ENCODE peak calls at places on chromosome 12, in five cellular contexts. H, J, N, L and E are unnamed samples.

GRCh38 chr12:28776913-28777312 is 372.2 kb upstream of the FAR2 start:
- DNase-seq in J (no peak), H (no peak), N (no peak), L (no peak), E (no peak)

GRCh38 chr12:39047539-39048078 is 142.2 kb upstream of the CPNE8 start:
- DNase-seq in J (no peak), L (no peak), N (no peak), H (no peak), E (no peak)

GRCh38 chr12:102888511-102888910 is 28.5 kb downstream of the PAH start:
- DNase-seq in J (no peak), L (no peak), N (no peak), H (no peak), E (no peak)

GRCh38 chr12:8675471-8676083 is 13.0 kb upstream of the MFAP5 start:
- DNase-seq in H (no peak), L (no peak), J (no peak), N (no peak), E (no peak)

GRCh38 chr12:68837215-68837614 is 29.2 kb downstream of the MDM2 start:
- DNase-seq in J (no peak), N (no peak), L (no peak), H (no peak), E (no peak)

GRCh38 chr12:3928538-3929220 is 55.5 kb upstream of the PARP11 start:
- DNase-seq in N (no peak), L (no peak), H (no peak), J (peak; percentile 11), E (no peak)

GRCh38 chr12:124778411-124778810 is 85.3 kb downstream of the SCARB1 start:
- DNase-seq in J (no peak), N (no peak), L (no peak), H (no peak), E (no peak)

GRCh38 chr12:46675736-46676135 is 150.1 kb downstream of the SLC38A4 start:
- DNase-seq in J (no peak), H (peak; percentile 29), N (no peak), L (peak; percentile 33), E (peak; percentile 54)

GRCh38 chr12:77339610-77340009 is 274.2 kb upstream of the E2F7 start:
- DNase-seq in J (no peak), H (no peak), N (no peak), L (no peak), E (peak; percentile 19)

GRCh38 chr12:87667378-87667777 is 361.8 kb downstream of the C12orf50 start:
- DNase-seq in H (no peak), J (no peak), N (no peak), L (peak; percentile 55), E (peak; percentile 55)

GRCh38 chr12:88925370-88925915 is 345.2 kb upstream of the KITLG start:
- DNase-seq in J (no peak), L (no peak), N (no peak), H (no peak), E (no peak)

GRCh38 chr12:47991106-47991550 is 13.1 kb downstream of the COL2A1 start:
- DNase-seq in L (no peak), H (no peak), N (no peak), J (no peak), E (no peak)

GRCh38 chr12:27330846-27331245 is 1.8 kb upstream of the BMAL2 start:
- DNase-seq in L (no peak), J (no peak), N (no peak), H (no peak), E (peak; percentile 64)

GRCh38 chr12:57116580-57117281 is 5.6 kb upstream of the STAT6 start:
- DNase-seq in H (no peak), N (no peak), J (no peak), L (no peak), E (no peak)

GRCh38 chr12:111819191-111820158 is 22.6 kb upstream of the MAPKAPK5 start:
- DNase-seq in N (no peak), J (no peak), H (peak; percentile 64), L (no peak), E (peak; percentile 60)

GRCh38 chr12:38157274-38157932 is 159.2 kb upstream of the ALG10B start:
- DNase-seq in H (no peak), N (no peak), J (no peak), L (no peak), E (no peak)

GRCh38 chr12:59121466-59121865 is 201.2 kb upstream of the LRIG3 start:
- DNase-seq in J (no peak), H (no peak), L (no peak), N (no peak), E (no peak)

GRCh38 chr12:116837082-116837481 is 44.2 kb downstream of the HRK start:
- DNase-seq in N (no peak), H (no peak), J (no peak), L (no peak), E (no peak)

GRCh38 chr12:107461222-107461980 is 224.2 kb upstream of the PWP1 start:
- DNase-seq in N (no peak), L (no peak), H (no peak), J (no peak), E (peak; percentile 75)

GRCh38 chr12:124578445-124578844 is 11.0 kb upstream of the NCOR2 start:
- DNase-seq in L (no peak), J (no peak), H (no peak), N (no peak), E (no peak)

GRCh38 chr12:92539966-92540791 is 162.6 kb upstream of the PLEKHG7 start:
- DNase-seq in J (no peak), L (no peak), N (no peak), H (no peak), E (no peak)

GRCh38 chr12:51062631-51063397 is 14.7 kb downstream of the LETMD1 start:
- DNase-seq in H (no peak), J (no peak), N (no peak), L (no peak), E (no peak)

GRCh38 chr12:121582583-121583333 is 1.9 kb upstream of the KDM2B start:
- DNase-seq in J (no peak), H (no peak), L (no peak), N (no peak), E (no peak)

GRCh38 chr12:108430245-108430644 is 84.8 kb upstream of the FICD start:
- DNase-seq in H (no peak), N (no peak), J (no peak), L (no peak), E (peak; percentile 14)

GRCh38 chr12:105738036-105738435 is 400.7 kb downstream of the NUAK1 start:
- DNase-seq in H (peak; percentile 12), L (no peak), J (no peak), N (no peak), E (peak; percentile 8)
- H3K4me3 ChIP-seq in H (no peak overlapping the region), L (no peak overlapping the region), J (no peak overlapping the region), N (no peak overlapping the region), E (no peak overlapping the region)

GRCh38 chr12:118315821-118316220 is 56.9 kb downstream of the TAOK3 start:
- DNase-seq in J (no peak), L (no peak), N (no peak), H (no peak), E (no peak)

GRCh38 chr12:118310320-118310719 is 62.4 kb downstream of the TAOK3 start:
- DNase-seq in H (no peak), N (no peak), L (no peak), J (no peak), E (no peak)

GRCh38 chr12:118311666-118312065 is 61.0 kb downstream of the TAOK3 start:
- DNase-seq in N (no peak), L (no peak), J (no peak), H (no peak), E (no peak)

GRCh38 chr12:118317729-118318128 is 55.0 kb downstream of the TAOK3 start:
- DNase-seq in J (no peak), N (no peak), H (no peak), L (no peak), E (no peak)

DNA sequence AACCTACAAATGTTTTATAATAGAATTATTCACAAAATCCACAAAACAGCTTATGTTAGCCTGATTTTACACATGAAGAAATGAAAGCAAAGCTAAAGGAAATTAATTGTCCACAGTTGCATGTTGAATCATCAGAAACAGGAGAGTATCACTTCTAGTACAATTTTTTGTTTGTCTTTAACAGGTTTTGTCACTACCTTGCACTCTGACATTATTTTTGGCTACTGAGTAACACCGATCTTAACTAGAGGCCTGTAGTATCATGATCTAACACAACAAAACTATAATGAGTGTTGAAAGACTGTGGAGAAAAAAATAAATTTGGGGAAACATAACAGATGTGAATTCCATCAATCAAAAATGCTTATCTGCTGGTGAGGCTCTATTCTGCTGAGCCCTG is 60.1 kb downstream of the TAOK3 start:
- DNase-seq in L (no peak), H (no peak), N (no peak), J (no peak), E (peak; percentile 54)
- TF ChIP-seq CTCF in L (no peak), H (no peak), N (no peak), J (no peak), E (no peak)

GRCh38 chr12:95723693-95724384 is 66.7 kb downstream of the NTN4 start:
- DNase-seq in J (no peak), L (peak; percentile 23), H (no peak), N (no peak), E (no peak)

GRCh38 chr12:95730457-95730856 is 60.1 kb downstream of the NTN4 start:
- DNase-seq in N (no peak), J (no peak), H (no peak), L (no peak), E (no peak)

GRCh38 chr12:95721320-95721719 is 69.2 kb downstream of the NTN4 start:
- DNase-seq in H (no peak), L (peak; percentile 53), J (no peak), N (no peak), E (peak; percentile 90)

GRCh38 chr12:95726903-95727302 is 63.7 kb downstream of the NTN4 start:
- DNase-seq in J (no peak), N (no peak), H (no peak), L (no peak), E (no peak)

DNA sequence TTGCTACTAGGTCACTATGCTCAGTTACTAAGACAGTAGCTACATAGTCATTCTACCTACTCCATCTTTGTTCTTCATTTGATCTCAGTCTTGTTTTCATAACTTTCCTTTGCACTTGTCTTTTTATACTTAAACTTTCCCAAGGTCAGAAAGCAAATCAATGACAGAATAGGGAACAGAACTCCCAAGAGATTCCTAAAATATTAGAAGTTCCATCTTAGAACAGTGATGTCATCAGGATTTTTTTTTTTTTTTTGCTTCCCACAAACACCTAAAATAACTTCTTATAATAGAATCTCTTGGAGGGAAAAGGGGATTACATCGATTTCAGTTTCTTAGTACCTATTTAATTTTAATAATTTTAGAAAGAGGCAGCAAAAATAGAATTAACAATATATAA is 65.8 kb downstream of the NTN4 start:
- DNase-seq in H (no peak), L (no peak), N (no peak), J (no peak), E (no peak)
- H3K4me3 ChIP-seq in H (no peak overlapping the region), L (no peak overlapping the region), N (no peak overlapping the region), J (no peak overlapping the region), E (no peak overlapping the region)

DNA sequence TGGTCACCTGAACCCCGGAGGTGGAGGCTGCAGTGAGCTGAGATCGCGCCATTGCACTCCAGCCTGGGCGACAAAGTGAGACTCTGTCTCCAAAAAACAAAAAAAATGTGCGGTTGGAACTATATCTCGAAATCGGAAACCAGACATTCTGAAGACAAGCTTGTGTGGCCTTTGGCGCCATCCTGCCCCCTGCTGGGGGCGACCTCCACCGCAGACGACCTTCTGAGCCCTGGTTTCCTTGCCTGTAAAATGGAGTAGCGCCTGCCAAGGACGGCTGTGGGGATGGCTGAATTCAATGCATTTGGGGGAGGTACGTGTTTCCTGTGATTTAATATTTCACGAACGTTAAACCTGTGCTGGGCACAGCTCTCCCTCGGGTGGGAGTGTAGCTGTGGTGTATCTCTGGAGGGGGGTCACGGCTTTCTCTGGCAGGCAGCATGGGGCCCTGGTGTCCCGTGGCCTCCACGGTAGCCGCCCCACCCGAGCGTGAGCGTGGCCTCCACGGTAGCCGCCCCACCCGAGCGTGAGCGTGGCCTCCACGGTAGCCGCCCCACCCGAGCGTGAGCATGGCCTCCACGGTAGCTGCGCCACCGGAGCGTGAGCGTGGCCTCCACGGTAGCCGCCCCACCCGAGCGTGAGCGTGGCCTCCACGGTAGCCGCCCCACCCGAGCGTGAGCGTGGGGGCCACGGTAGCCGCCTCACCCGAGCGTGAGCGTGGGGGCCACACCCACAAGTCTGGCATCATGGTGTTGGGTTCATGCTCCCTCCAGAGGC is 55.3 kb downstream of the LRCOL1 start:
- DNase-seq in N (no peak), J (peak; percentile 80), H (peak; percentile 21), L (peak; percentile 64), E (peak; percentile 15)
- TF ChIP-seq CTCF in N (no peak), J (peak; percentile 55), H (no peak), L (peak; percentile 40), E (peak; percentile 35)